ENCODE peak calls at places on chromosomes 13 and 19, in six cellular contexts. N is GM19239, D is cardiac fibroblast, Q is progenitor cell of endocrine pancreas, M is AG08396, C is cardiac muscle cell. X is an unnamed sample.
A peak's percentile ranks its signal among the peaks of the same experiment; 100 is the strongest.

GRCh38 chr19:16402076-16402475 is 69.7 kb downstream of the EPS15L1 start:
- DNase-seq in N (no peak), D (no peak), Q (no peak), M (no peak), C (no peak), X (no peak)

GRCh38 chr13:110230661-110231347 is 76.2 kb downstream of the COL4A1 start:
- DNase-seq in N (no peak), D (no peak), Q (no peak), M (no peak), C (no peak), X (no peak)

GRCh38 chr13:74270018-74270417 is 135.8 kb upstream of the KLF12 start:
- DNase-seq in N (no peak), D (no peak), Q (no peak), M (no peak), C (no peak), X (no peak)

GRCh38 chr19:48403606-48404005 is 10.1 kb downstream of the GRIN2D start:
- DNase-seq in N (peak; percentile 80), D (peak; percentile 75), Q (no peak), M (peak; percentile 82), C (peak; percentile 77), X (peak; percentile 66)

GRCh38 chr13:38045278-38046048 is 175.9 kb upstream of the TRPC4 start:
- DNase-seq in N (no peak), D (peak; percentile 60), Q (no peak), M (no peak), C (peak; percentile 70), X (no peak)

GRCh38 chr13:43864921-43865320 is 14.6 kb downstream of the CCDC122 start:
- DNase-seq in N (no peak), D (no peak), Q (no peak), M (no peak), C (no peak), X (no peak)

GRCh38 chr19:42343344-42344110 is 18.1 kb downstream of the MEGF8 start:
- DNase-seq in N (no peak), D (no peak), Q (no peak), M (no peak), C (no peak), X (no peak)

GRCh38 chr19:8180018-8180417 is 29.2 kb upstream of the CERS4 start:
- DNase-seq in N (no peak), D (no peak), Q (no peak), M (no peak), C (no peak), X (no peak)

GRCh38 chr19:39325778-39326680 is 5.4 kb upstream of the LRFN1 start:
- DNase-seq in N (no peak), D (no peak), Q (no peak), M (no peak), C (no peak), X (no peak)

X was measured in MG63.